ENCODE peak calls at places on chromosomes 11 and 22, in four cellular contexts. One of them, this sample, is unnamed. For H3K79me2 and H3K9me2, the result is how much of the 10 kb centered on the place peaks cover.

GRCh38 chr22:50670914-50671538 is 1.6 kb upstream of the SHANK3 start:
- DNase-seq in Karpas-422: no peak
- DNase-seq in SK-N-SH: no peak
- DNase-seq in MM.1S: no peak
- DNase-seq in this sample: no peak

GRCh38 chr22:20781272-20781990 is 7.5 kb downstream of the SERPIND1 start:
- DNase-seq in Karpas-422: no peak
- DNase-seq in SK-N-SH: no peak
- DNase-seq in MM.1S: no peak
- DNase-seq in this sample: no peak

GRCh38 chr11:3710485-3711259 is 39.5 kb upstream of the CHRNA10 start:
- DNase-seq in Karpas-422: no peak
- DNase-seq in SK-N-SH: no peak
- DNase-seq in MM.1S: no peak
- DNase-seq in this sample: no peak

GRCh38 chr11:123298488-123299447 is 103.7 kb upstream of the CLMP start:
- DNase-seq in Karpas-422: peak
- DNase-seq in SK-N-SH: no peak
- DNase-seq in MM.1S: no peak
- DNase-seq in this sample: peak

GRCh38 chr22:42892571-42893316 is 35.7 kb upstream of the ARFGAP3 start:
- DNase-seq in Karpas-422: no peak
- DNase-seq in SK-N-SH: no peak
- DNase-seq in MM.1S: no peak
- DNase-seq in this sample: no peak

GRCh38 chr11:22479133-22479690 is 141.0 kb downstream of the SLC17A6 start:
- DNase-seq in Karpas-422: no peak
- DNase-seq in SK-N-SH: no peak
- DNase-seq in MM.1S: no peak
- DNase-seq in this sample: no peak

GRCh38 chr11:1899686-1900085 is 8.0 kb upstream of the PRR33 start:
- DNase-seq in Karpas-422: no peak
- DNase-seq in SK-N-SH: no peak
- DNase-seq in MM.1S: no peak
- DNase-seq in this sample: no peak

GRCh38 chr11:36622431-36623136 is 24.5 kb upstream of the RAG2 start:
- DNase-seq in Karpas-422: peak
- DNase-seq in SK-N-SH: peak
- DNase-seq in MM.1S: peak
- DNase-seq in this sample: peak

GRCh38 chr11:74465291-74465708 is 2.0 kb downstream of the KCNE3 start:
- DNase-seq in Karpas-422: no peak
- DNase-seq in SK-N-SH: no peak
- DNase-seq in MM.1S: no peak
- DNase-seq in this sample: no peak

GRCh38 chr11:22371188-22371587 is 33.0 kb downstream of the SLC17A6 start:
- DNase-seq in Karpas-422: no peak
- DNase-seq in SK-N-SH: no peak
- DNase-seq in MM.1S: no peak
- DNase-seq in this sample: no peak

GRCh38 chr22:43485717-43486116 is 73.9 kb downstream of the MPPED1 start:
- DNase-seq in Karpas-422: no peak
- DNase-seq in SK-N-SH: no peak
- DNase-seq in MM.1S: no peak
- DNase-seq in this sample: no peak

GRCh38 chr11:1200611-1201191 is 22.2 kb upstream of the MUC5B start:
- DNase-seq in Karpas-422: no peak
- DNase-seq in SK-N-SH: no peak
- DNase-seq in MM.1S: no peak
- DNase-seq in this sample: no peak

GRCh38 chr22:37218399-37218770 is 6.1 kb upstream of the SSTR3 start:
- DNase-seq in Karpas-422: no peak
- DNase-seq in SK-N-SH: no peak
- DNase-seq in MM.1S: peak
- DNase-seq in this sample: no peak

GRCh38 chr11:107177106-107177477 is 158.8 kb upstream of the GUCY1A2 start:
- DNase-seq in Karpas-422: no peak
- DNase-seq in SK-N-SH: no peak
- DNase-seq in MM.1S: no peak
- DNase-seq in this sample: no peak

GRCh38 chr11:85685820-85686459 is at the start of gene CCDC89:
- DNase-seq in Karpas-422: peak
- DNase-seq in SK-N-SH: peak
- DNase-seq in MM.1S: no peak
- DNase-seq in this sample: no peak

GRCh38 chr11:86670179-86670578 is 2.2 kb downstream of the ME3 start:
- DNase-seq in Karpas-422: no peak
- DNase-seq in SK-N-SH: no peak
- DNase-seq in MM.1S: no peak
- DNase-seq in this sample: no peak

GRCh38 chr22:19553201-19553600 is 29.0 kb upstream of the CLDN5 start:
- DNase-seq in Karpas-422: no peak
- DNase-seq in SK-N-SH: no peak
- DNase-seq in MM.1S: no peak
- DNase-seq in this sample: no peak

GRCh38 chr11:68480855-68481510 is 20.4 kb downstream of the PPP6R3 start:
- DNase-seq in Karpas-422: no peak
- DNase-seq in SK-N-SH: no peak
- DNase-seq in MM.1S: no peak
- DNase-seq in this sample: no peak

GRCh38 chr11:19848219-19848618 is 135.6 kb downstream of the NAV2 start:
- DNase-seq in Karpas-422: no peak
- DNase-seq in SK-N-SH: no peak
- DNase-seq in MM.1S: no peak
- DNase-seq in this sample: no peak

GRCh38 chr11:11620966-11621880 is 582 bp downstream of the GALNT18 start:
- DNase-seq in Karpas-422: no peak
- DNase-seq in SK-N-SH: peak
- DNase-seq in MM.1S: peak
- DNase-seq in this sample: no peak

GRCh38 chr11:73869234-73869949 is 7.3 kb downstream of the COA4 start:
- DNase-seq in Karpas-422: no peak
- DNase-seq in SK-N-SH: no peak
- DNase-seq in MM.1S: peak
- DNase-seq in this sample: no peak

DNA sequence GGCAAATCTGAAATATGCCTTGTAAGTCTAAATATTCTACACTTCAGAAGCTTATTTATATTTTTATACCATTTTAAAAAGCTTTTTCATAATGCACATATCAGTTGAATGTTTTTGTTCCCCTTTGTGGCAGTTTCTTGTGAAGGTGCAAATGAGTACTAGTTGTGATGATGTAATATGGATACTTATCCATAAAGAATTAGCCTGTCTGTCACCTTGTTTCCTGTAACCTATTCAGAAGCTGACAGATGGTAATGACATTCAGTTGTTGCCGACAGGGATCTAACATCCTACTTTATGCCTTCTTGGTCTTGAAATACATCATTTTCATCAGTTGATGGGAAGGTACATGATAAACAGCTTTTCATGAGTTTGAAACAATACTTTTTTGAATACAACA is 2.9 kb downstream of the QSER1 start:
- DNase-seq in Karpas-422: no peak
- DNase-seq in SK-N-SH: no peak
- DNase-seq in MM.1S: no peak
- DNase-seq in this sample: no peak
- H3K79me2 ChIP-seq in Karpas-422: half or more
- H3K79me2 ChIP-seq in SK-N-SH: half or more
- H3K79me2 ChIP-seq in MM.1S: half or more
- H3K79me2 ChIP-seq in this sample: half or more

GRCh38 chr11:132901638-132902610 is 630.4 kb downstream of the OPCML start:
- DNase-seq in Karpas-422: no peak
- DNase-seq in SK-N-SH: no peak
- DNase-seq in MM.1S: no peak
- DNase-seq in this sample: no peak

GRCh38 chr11:132895340-132895739 is 637.0 kb downstream of the OPCML start:
- DNase-seq in Karpas-422: no peak
- DNase-seq in SK-N-SH: no peak
- DNase-seq in MM.1S: no peak
- DNase-seq in this sample: no peak

GRCh38 chr11:132894598-132894997 is 637.7 kb downstream of the OPCML start:
- DNase-seq in Karpas-422: no peak
- DNase-seq in SK-N-SH: no peak
- DNase-seq in MM.1S: no peak
- DNase-seq in this sample: no peak

DNA sequence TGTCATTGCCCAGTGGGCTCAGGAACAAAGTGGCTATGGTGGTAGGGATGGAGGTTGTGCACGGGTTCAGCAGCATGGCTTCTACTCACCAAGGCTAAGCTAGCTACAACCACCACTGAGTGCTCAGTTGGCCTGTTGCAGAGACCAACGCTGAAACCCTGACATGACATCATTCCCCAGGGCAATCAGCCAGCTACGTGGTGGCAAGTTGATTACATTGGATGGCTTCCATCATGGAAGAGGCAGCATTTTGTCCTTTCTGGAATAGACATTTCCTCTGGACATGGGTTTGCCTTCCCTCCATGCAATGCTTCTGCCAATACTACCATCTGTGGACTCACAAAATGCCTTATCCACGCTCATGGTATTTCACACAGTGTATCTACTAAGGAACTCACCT is 634.3 kb downstream of the OPCML start:
- DNase-seq in Karpas-422: no peak
- DNase-seq in SK-N-SH: no peak
- DNase-seq in MM.1S: no peak
- DNase-seq in this sample: no peak
- H3K9me2 ChIP-seq in Karpas-422: under half
- H3K9me2 ChIP-seq in SK-N-SH: under half
- H3K9me2 ChIP-seq in MM.1S: under half
- H3K9me2 ChIP-seq in this sample: under half

GRCh38 chr11:94149435-94149834 is 20.8 kb downstream of the PANX1 start:
- DNase-seq in Karpas-422: no peak
- DNase-seq in SK-N-SH: no peak
- DNase-seq in MM.1S: no peak
- DNase-seq in this sample: no peak

GRCh38 chr11:94151903-94152677 is 23.4 kb downstream of the PANX1 start:
- DNase-seq in Karpas-422: peak
- DNase-seq in SK-N-SH: peak
- DNase-seq in MM.1S: no peak
- DNase-seq in this sample: no peak

GRCh38 chr11:94150056-94150455 is 21.4 kb downstream of the PANX1 start:
- DNase-seq in Karpas-422: no peak
- DNase-seq in SK-N-SH: no peak
- DNase-seq in MM.1S: no peak
- DNase-seq in this sample: no peak

GRCh38 chr11:94151311-94151710 is 22.7 kb downstream of the PANX1 start:
- DNase-seq in Karpas-422: no peak
- DNase-seq in SK-N-SH: no peak
- DNase-seq in MM.1S: no peak
- DNase-seq in this sample: no peak

DNA sequence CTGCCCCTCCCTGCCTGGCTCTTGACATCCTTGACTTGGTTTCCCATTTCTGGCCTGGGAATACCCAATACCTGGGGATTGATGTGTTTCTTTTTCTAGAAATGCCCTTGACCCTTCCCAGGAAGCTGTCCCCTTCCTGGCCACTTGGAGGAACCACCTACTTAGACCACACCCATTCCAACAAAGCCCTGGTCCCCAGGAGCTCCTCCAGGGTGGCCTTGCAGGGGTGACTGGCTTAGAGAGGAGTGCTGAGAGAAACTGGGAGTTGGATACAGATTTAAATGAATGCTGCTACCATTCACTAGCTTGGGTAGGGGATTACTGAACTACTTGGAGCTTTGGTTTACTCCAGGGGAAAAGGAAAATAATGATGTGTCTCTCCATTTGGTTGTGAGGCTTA is 22.1 kb downstream of the PANX1 start:
- DNase-seq in Karpas-422: no peak
- DNase-seq in SK-N-SH: no peak
- DNase-seq in MM.1S: no peak
- DNase-seq in this sample: no peak
- H3K79me2 ChIP-seq in Karpas-422: under half
- H3K79me2 ChIP-seq in SK-N-SH: half or more
- H3K79me2 ChIP-seq in MM.1S: half or more
- H3K79me2 ChIP-seq in this sample: under half

GRCh38 chr11:132898676-132899075 is 633.6 kb downstream of the OPCML start:
- DNase-seq in Karpas-422: no peak
- DNase-seq in SK-N-SH: no peak
- DNase-seq in MM.1S: no peak
- DNase-seq in this sample: no peak
- H3K9me2 ChIP-seq in Karpas-422: under half
- H3K9me2 ChIP-seq in SK-N-SH: under half
- H3K9me2 ChIP-seq in MM.1S: under half
- H3K9me2 ChIP-seq in this sample: under half

GRCh38 chr11:67372232-67372992 is 986 bp downstream of the CLCF1 start:
- DNase-seq in Karpas-422: no peak
- DNase-seq in SK-N-SH: peak
- DNase-seq in MM.1S: no peak
- DNase-seq in this sample: no peak
- H3K79me2 ChIP-seq in Karpas-422: under half
- H3K79me2 ChIP-seq in SK-N-SH: half or more
- H3K79me2 ChIP-seq in MM.1S: under half
- H3K79me2 ChIP-seq in this sample: under half

GRCh38 chr11:16603890-16604783 is 134.3 kb upstream of the C11orf58 start:
- DNase-seq in Karpas-422: no peak
- DNase-seq in SK-N-SH: peak
- DNase-seq in MM.1S: peak
- DNase-seq in this sample: no peak

GRCh38 chr11:16605971-16606783 is 132.3 kb upstream of the C11orf58 start:
- DNase-seq in Karpas-422: peak
- DNase-seq in SK-N-SH: peak
- DNase-seq in MM.1S: peak
- DNase-seq in this sample: peak

GRCh38 chr11:16605440-16605970 is 132.9 kb upstream of the C11orf58 start:
- DNase-seq in Karpas-422: no peak
- DNase-seq in SK-N-SH: peak
- DNase-seq in MM.1S: peak
- DNase-seq in this sample: no peak

GRCh38 chr11:16604784-16605439 is 133.5 kb upstream of the C11orf58 start:
- DNase-seq in Karpas-422: no peak
- DNase-seq in SK-N-SH: peak
- DNase-seq in MM.1S: peak
- DNase-seq in this sample: no peak

DNA sequence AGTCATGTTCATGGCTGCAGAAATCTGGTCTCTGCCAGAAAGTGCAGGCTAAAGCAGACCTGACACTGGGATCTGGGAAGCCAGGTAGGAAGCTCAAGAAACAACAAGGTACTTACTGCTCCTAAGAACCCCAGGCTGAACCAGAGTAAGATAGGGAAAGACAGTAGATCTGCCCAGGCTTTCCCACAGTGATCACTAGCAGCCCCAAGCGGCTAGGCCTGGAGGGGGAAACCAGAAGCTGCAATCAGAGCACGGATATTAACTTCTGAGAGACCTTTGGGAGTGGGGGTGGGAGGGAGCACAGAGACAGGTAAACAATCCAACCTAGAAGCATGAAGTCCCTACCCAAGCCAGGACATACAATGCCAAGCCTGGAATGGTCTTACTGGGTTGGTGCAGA is 135.2 kb upstream of the C11orf58 start:
- DNase-seq in Karpas-422: no peak
- DNase-seq in SK-N-SH: no peak
- DNase-seq in MM.1S: no peak
- DNase-seq in this sample: no peak
- H3K9me2 ChIP-seq in Karpas-422: under half
- H3K9me2 ChIP-seq in SK-N-SH: under half
- H3K9me2 ChIP-seq in MM.1S: under half
- H3K9me2 ChIP-seq in this sample: under half

GRCh38 chr11:132921597-132921996 is 610.7 kb downstream of the OPCML start:
- DNase-seq in Karpas-422: no peak
- DNase-seq in SK-N-SH: no peak
- DNase-seq in MM.1S: no peak
- DNase-seq in this sample: no peak
- H3K79me2 ChIP-seq in Karpas-422: under half
- H3K79me2 ChIP-seq in SK-N-SH: under half
- H3K79me2 ChIP-seq in MM.1S: under half
- H3K79me2 ChIP-seq in this sample: under half

This sample was measured in OCI-LY7.